ENCODE peak calls at places on chromosomes 2 and 18, in ten cellular contexts. One of them, this sample, is unnamed.

GRCh38 chr18:21740724-21741510 is at the start of gene MIB1:
- DNase-seq in iris pigment epithelial cell: no peak
- DNase-seq in fibroblast of mammary gland: no peak
- DNase-seq in M059J: no peak
- DNase-seq in midbrain: peak; percentile 99
- DNase-seq in stimulated activated CD4-positive, alpha-beta T cell treated with anti-CD3 and anti-CD28 coated beads, Interleukin-2, amount 100 ng/mL, for 48 hours: no peak
- DNase-seq in NCI-H345: peak; percentile 69
- DNase-seq in amniotic stem cell: peak; percentile 33
- DNase-seq in activated T-helper 1 cell treated with anti-CD3 and anti-CD28 coated beads, Interleukin-2, amount 50 U/mL, for 16 hours: peak; percentile 98
- DNase-seq in stimulated activated naive CD8-positive, alpha-beta T cell treated with anti-CD3 and anti-CD28 coated beads, Interleukin-15, amount 100 ng/mL, for 72 hours: peak; percentile 97
- DNase-seq in this sample: peak; percentile 67

GRCh38 chr18:21406111-21406510 is 164.1 kb downstream of the GREB1L start:
- DNase-seq in iris pigment epithelial cell: peak; percentile 7
- DNase-seq in fibroblast of mammary gland: peak; percentile 48
- DNase-seq in M059J: peak; percentile 60
- DNase-seq in midbrain: no peak
- DNase-seq in stimulated activated CD4-positive, alpha-beta T cell treated with anti-CD3 and anti-CD28 coated beads, Interleukin-2, amount 100 ng/mL, for 48 hours: no peak
- DNase-seq in NCI-H345: no peak
- DNase-seq in amniotic stem cell: no peak
- DNase-seq in activated T-helper 1 cell treated with anti-CD3 and anti-CD28 coated beads, Interleukin-2, amount 50 U/mL, for 16 hours: no peak
- DNase-seq in stimulated activated naive CD8-positive, alpha-beta T cell treated with anti-CD3 and anti-CD28 coated beads, Interleukin-15, amount 100 ng/mL, for 72 hours: no peak
- DNase-seq in this sample: peak; percentile 57

GRCh38 chr18:77360315-77361186 is 110.9 kb downstream of the GALR1 start:
- DNase-seq in iris pigment epithelial cell: no peak
- DNase-seq in fibroblast of mammary gland: no peak
- DNase-seq in M059J: no peak
- DNase-seq in midbrain: no peak
- DNase-seq in stimulated activated CD4-positive, alpha-beta T cell treated with anti-CD3 and anti-CD28 coated beads, Interleukin-2, amount 100 ng/mL, for 48 hours: no peak
- DNase-seq in NCI-H345: no peak
- DNase-seq in amniotic stem cell: no peak
- DNase-seq in activated T-helper 1 cell treated with anti-CD3 and anti-CD28 coated beads, Interleukin-2, amount 50 U/mL, for 16 hours: no peak
- DNase-seq in stimulated activated naive CD8-positive, alpha-beta T cell treated with anti-CD3 and anti-CD28 coated beads, Interleukin-15, amount 100 ng/mL, for 72 hours: no peak
- DNase-seq in this sample: no peak

GRCh38 chr18:2894841-2895370 is 48.1 kb downstream of the EMILIN2 start:
- DNase-seq in iris pigment epithelial cell: no peak
- DNase-seq in fibroblast of mammary gland: no peak
- DNase-seq in M059J: no peak
- DNase-seq in midbrain: no peak
- DNase-seq in stimulated activated CD4-positive, alpha-beta T cell treated with anti-CD3 and anti-CD28 coated beads, Interleukin-2, amount 100 ng/mL, for 48 hours: no peak
- DNase-seq in NCI-H345: no peak
- DNase-seq in amniotic stem cell: no peak
- DNase-seq in activated T-helper 1 cell treated with anti-CD3 and anti-CD28 coated beads, Interleukin-2, amount 50 U/mL, for 16 hours: no peak
- DNase-seq in stimulated activated naive CD8-positive, alpha-beta T cell treated with anti-CD3 and anti-CD28 coated beads, Interleukin-15, amount 100 ng/mL, for 72 hours: no peak
- DNase-seq in this sample: no peak

GRCh38 chr2:28717339-28717758 is 34.3 kb upstream of the PPP1CB start:
- DNase-seq in iris pigment epithelial cell: peak; percentile 84
- DNase-seq in fibroblast of mammary gland: peak; percentile 91
- DNase-seq in M059J: peak; percentile 83
- DNase-seq in midbrain: peak; percentile 7
- DNase-seq in stimulated activated CD4-positive, alpha-beta T cell treated with anti-CD3 and anti-CD28 coated beads, Interleukin-2, amount 100 ng/mL, for 48 hours: no peak
- DNase-seq in NCI-H345: peak; percentile 54
- DNase-seq in amniotic stem cell: no peak
- DNase-seq in activated T-helper 1 cell treated with anti-CD3 and anti-CD28 coated beads, Interleukin-2, amount 50 U/mL, for 16 hours: no peak
- DNase-seq in stimulated activated naive CD8-positive, alpha-beta T cell treated with anti-CD3 and anti-CD28 coated beads, Interleukin-15, amount 100 ng/mL, for 72 hours: no peak
- DNase-seq in this sample: peak; percentile 86

GRCh38 chr2:240358080-240358479 is 77.4 kb upstream of the GPC1 start:
- DNase-seq in iris pigment epithelial cell: no peak
- DNase-seq in fibroblast of mammary gland: no peak
- DNase-seq in M059J: no peak
- DNase-seq in midbrain: no peak
- DNase-seq in stimulated activated CD4-positive, alpha-beta T cell treated with anti-CD3 and anti-CD28 coated beads, Interleukin-2, amount 100 ng/mL, for 48 hours: no peak
- DNase-seq in NCI-H345: peak; percentile 47
- DNase-seq in amniotic stem cell: no peak
- DNase-seq in activated T-helper 1 cell treated with anti-CD3 and anti-CD28 coated beads, Interleukin-2, amount 50 U/mL, for 16 hours: no peak
- DNase-seq in stimulated activated naive CD8-positive, alpha-beta T cell treated with anti-CD3 and anti-CD28 coated beads, Interleukin-15, amount 100 ng/mL, for 72 hours: no peak
- DNase-seq in this sample: no peak

GRCh38 chr2:171248205-171248662 is 87.5 kb upstream of the TLK1 start:
- DNase-seq in iris pigment epithelial cell: no peak
- DNase-seq in fibroblast of mammary gland: no peak
- DNase-seq in M059J: no peak
- DNase-seq in midbrain: no peak
- DNase-seq in stimulated activated CD4-positive, alpha-beta T cell treated with anti-CD3 and anti-CD28 coated beads, Interleukin-2, amount 100 ng/mL, for 48 hours: no peak
- DNase-seq in NCI-H345: no peak
- DNase-seq in amniotic stem cell: no peak
- DNase-seq in activated T-helper 1 cell treated with anti-CD3 and anti-CD28 coated beads, Interleukin-2, amount 50 U/mL, for 16 hours: no peak
- DNase-seq in stimulated activated naive CD8-positive, alpha-beta T cell treated with anti-CD3 and anti-CD28 coated beads, Interleukin-15, amount 100 ng/mL, for 72 hours: peak; percentile 9
- DNase-seq in this sample: no peak

GRCh38 chr18:74303936-74304335 is 11.7 kb upstream of the C18orf63 start:
- DNase-seq in iris pigment epithelial cell: peak; percentile 22
- DNase-seq in fibroblast of mammary gland: peak; percentile 61
- DNase-seq in M059J: peak; percentile 87
- DNase-seq in midbrain: no peak
- DNase-seq in stimulated activated CD4-positive, alpha-beta T cell treated with anti-CD3 and anti-CD28 coated beads, Interleukin-2, amount 100 ng/mL, for 48 hours: no peak
- DNase-seq in NCI-H345: no peak
- DNase-seq in amniotic stem cell: no peak
- DNase-seq in activated T-helper 1 cell treated with anti-CD3 and anti-CD28 coated beads, Interleukin-2, amount 50 U/mL, for 16 hours: no peak
- DNase-seq in stimulated activated naive CD8-positive, alpha-beta T cell treated with anti-CD3 and anti-CD28 coated beads, Interleukin-15, amount 100 ng/mL, for 72 hours: no peak
- DNase-seq in this sample: peak; percentile 84

GRCh38 chr2:27381577-27382181 is 1.1 kb upstream of the ZNF513 start:
- DNase-seq in iris pigment epithelial cell: no peak
- DNase-seq in fibroblast of mammary gland: no peak
- DNase-seq in M059J: no peak
- DNase-seq in midbrain: no peak
- DNase-seq in stimulated activated CD4-positive, alpha-beta T cell treated with anti-CD3 and anti-CD28 coated beads, Interleukin-2, amount 100 ng/mL, for 48 hours: no peak
- DNase-seq in NCI-H345: no peak
- DNase-seq in amniotic stem cell: no peak
- DNase-seq in activated T-helper 1 cell treated with anti-CD3 and anti-CD28 coated beads, Interleukin-2, amount 50 U/mL, for 16 hours: no peak
- DNase-seq in stimulated activated naive CD8-positive, alpha-beta T cell treated with anti-CD3 and anti-CD28 coated beads, Interleukin-15, amount 100 ng/mL, for 72 hours: no peak
- DNase-seq in this sample: no peak

GRCh38 chr2:186256540-186256939 is 229.5 kb upstream of the ZC3H15 start:
- DNase-seq in iris pigment epithelial cell: peak; percentile 45
- DNase-seq in fibroblast of mammary gland: peak; percentile 61
- DNase-seq in M059J: peak; percentile 28
- DNase-seq in midbrain: peak; percentile 24
- DNase-seq in stimulated activated CD4-positive, alpha-beta T cell treated with anti-CD3 and anti-CD28 coated beads, Interleukin-2, amount 100 ng/mL, for 48 hours: no peak
- DNase-seq in NCI-H345: peak; percentile 36
- DNase-seq in amniotic stem cell: no peak
- DNase-seq in activated T-helper 1 cell treated with anti-CD3 and anti-CD28 coated beads, Interleukin-2, amount 50 U/mL, for 16 hours: no peak
- DNase-seq in stimulated activated naive CD8-positive, alpha-beta T cell treated with anti-CD3 and anti-CD28 coated beads, Interleukin-15, amount 100 ng/mL, for 72 hours: no peak
- DNase-seq in this sample: peak; percentile 56

GRCh38 chr18:9735238-9735637 is 27.1 kb downstream of the RAB31 start:
- DNase-seq in iris pigment epithelial cell: no peak
- DNase-seq in fibroblast of mammary gland: no peak
- DNase-seq in M059J: no peak
- DNase-seq in midbrain: no peak
- DNase-seq in stimulated activated CD4-positive, alpha-beta T cell treated with anti-CD3 and anti-CD28 coated beads, Interleukin-2, amount 100 ng/mL, for 48 hours: no peak
- DNase-seq in NCI-H345: no peak
- DNase-seq in amniotic stem cell: no peak
- DNase-seq in activated T-helper 1 cell treated with anti-CD3 and anti-CD28 coated beads, Interleukin-2, amount 50 U/mL, for 16 hours: no peak
- DNase-seq in stimulated activated naive CD8-positive, alpha-beta T cell treated with anti-CD3 and anti-CD28 coated beads, Interleukin-15, amount 100 ng/mL, for 72 hours: no peak
- DNase-seq in this sample: no peak

GRCh38 chr18:68972176-68972575 is 174.3 kb downstream of the CCDC102B start:
- DNase-seq in iris pigment epithelial cell: peak; percentile 42
- DNase-seq in fibroblast of mammary gland: no peak
- DNase-seq in M059J: no peak
- DNase-seq in midbrain: no peak
- DNase-seq in stimulated activated CD4-positive, alpha-beta T cell treated with anti-CD3 and anti-CD28 coated beads, Interleukin-2, amount 100 ng/mL, for 48 hours: no peak
- DNase-seq in NCI-H345: no peak
- DNase-seq in amniotic stem cell: no peak
- DNase-seq in activated T-helper 1 cell treated with anti-CD3 and anti-CD28 coated beads, Interleukin-2, amount 50 U/mL, for 16 hours: no peak
- DNase-seq in stimulated activated naive CD8-positive, alpha-beta T cell treated with anti-CD3 and anti-CD28 coated beads, Interleukin-15, amount 100 ng/mL, for 72 hours: no peak
- DNase-seq in this sample: no peak

GRCh38 chr2:101821828-101822458 is 124.4 kb downstream of the MAP4K4 start:
- DNase-seq in iris pigment epithelial cell: no peak
- DNase-seq in fibroblast of mammary gland: no peak
- DNase-seq in M059J: peak; percentile 55
- DNase-seq in midbrain: no peak
- DNase-seq in stimulated activated CD4-positive, alpha-beta T cell treated with anti-CD3 and anti-CD28 coated beads, Interleukin-2, amount 100 ng/mL, for 48 hours: no peak
- DNase-seq in NCI-H345: no peak
- DNase-seq in amniotic stem cell: no peak
- DNase-seq in activated T-helper 1 cell treated with anti-CD3 and anti-CD28 coated beads, Interleukin-2, amount 50 U/mL, for 16 hours: no peak
- DNase-seq in stimulated activated naive CD8-positive, alpha-beta T cell treated with anti-CD3 and anti-CD28 coated beads, Interleukin-15, amount 100 ng/mL, for 72 hours: no peak
- DNase-seq in this sample: no peak

GRCh38 chr18:23133860-23134779 is 1.2 kb upstream of the CABLES1 start:
- DNase-seq in iris pigment epithelial cell: peak; percentile 25
- DNase-seq in fibroblast of mammary gland: no peak
- DNase-seq in M059J: peak; percentile 44
- DNase-seq in midbrain: no peak
- DNase-seq in stimulated activated CD4-positive, alpha-beta T cell treated with anti-CD3 and anti-CD28 coated beads, Interleukin-2, amount 100 ng/mL, for 48 hours: no peak
- DNase-seq in NCI-H345: peak; percentile 84
- DNase-seq in amniotic stem cell: no peak
- DNase-seq in activated T-helper 1 cell treated with anti-CD3 and anti-CD28 coated beads, Interleukin-2, amount 50 U/mL, for 16 hours: no peak
- DNase-seq in stimulated activated naive CD8-positive, alpha-beta T cell treated with anti-CD3 and anti-CD28 coated beads, Interleukin-15, amount 100 ng/mL, for 72 hours: peak; percentile 41
- DNase-seq in this sample: no peak

GRCh38 chr2:43075906-43076585 is 150.4 kb downstream of the ZFP36L2 start:
- DNase-seq in iris pigment epithelial cell: peak; percentile 88
- DNase-seq in fibroblast of mammary gland: peak; percentile 94
- DNase-seq in M059J: peak; percentile 94
- DNase-seq in midbrain: no peak
- DNase-seq in stimulated activated CD4-positive, alpha-beta T cell treated with anti-CD3 and anti-CD28 coated beads, Interleukin-2, amount 100 ng/mL, for 48 hours: no peak
- DNase-seq in NCI-H345: no peak
- DNase-seq in amniotic stem cell: no peak
- DNase-seq in activated T-helper 1 cell treated with anti-CD3 and anti-CD28 coated beads, Interleukin-2, amount 50 U/mL, for 16 hours: no peak
- DNase-seq in stimulated activated naive CD8-positive, alpha-beta T cell treated with anti-CD3 and anti-CD28 coated beads, Interleukin-15, amount 100 ng/mL, for 72 hours: no peak
- DNase-seq in this sample: peak; percentile 89

GRCh38 chr18:65907281-65907680 is 156.5 kb downstream of the CDH7 start:
- DNase-seq in iris pigment epithelial cell: no peak
- DNase-seq in fibroblast of mammary gland: no peak
- DNase-seq in M059J: no peak
- DNase-seq in midbrain: no peak
- DNase-seq in stimulated activated CD4-positive, alpha-beta T cell treated with anti-CD3 and anti-CD28 coated beads, Interleukin-2, amount 100 ng/mL, for 48 hours: no peak
- DNase-seq in NCI-H345: no peak
- DNase-seq in amniotic stem cell: no peak
- DNase-seq in activated T-helper 1 cell treated with anti-CD3 and anti-CD28 coated beads, Interleukin-2, amount 50 U/mL, for 16 hours: no peak
- DNase-seq in stimulated activated naive CD8-positive, alpha-beta T cell treated with anti-CD3 and anti-CD28 coated beads, Interleukin-15, amount 100 ng/mL, for 72 hours: no peak
- DNase-seq in this sample: no peak

GRCh38 chr2:209208211-209208610 is 215.6 kb upstream of the MAP2 start:
- DNase-seq in iris pigment epithelial cell: peak; percentile 2
- DNase-seq in fibroblast of mammary gland: peak; percentile 9
- DNase-seq in M059J: peak; percentile 10
- DNase-seq in midbrain: peak; percentile 42
- DNase-seq in stimulated activated CD4-positive, alpha-beta T cell treated with anti-CD3 and anti-CD28 coated beads, Interleukin-2, amount 100 ng/mL, for 48 hours: no peak
- DNase-seq in NCI-H345: peak; percentile 15
- DNase-seq in amniotic stem cell: no peak
- DNase-seq in activated T-helper 1 cell treated with anti-CD3 and anti-CD28 coated beads, Interleukin-2, amount 50 U/mL, for 16 hours: no peak
- DNase-seq in stimulated activated naive CD8-positive, alpha-beta T cell treated with anti-CD3 and anti-CD28 coated beads, Interleukin-15, amount 100 ng/mL, for 72 hours: no peak
- DNase-seq in this sample: peak; percentile 39

GRCh38 chr2:188966079-188966571 is 8.0 kb upstream of the COL3A1 start:
- DNase-seq in iris pigment epithelial cell: no peak
- DNase-seq in fibroblast of mammary gland: peak; percentile 51
- DNase-seq in M059J: peak; percentile 17
- DNase-seq in midbrain: no peak
- DNase-seq in stimulated activated CD4-positive, alpha-beta T cell treated with anti-CD3 and anti-CD28 coated beads, Interleukin-2, amount 100 ng/mL, for 48 hours: no peak
- DNase-seq in NCI-H345: no peak
- DNase-seq in amniotic stem cell: no peak
- DNase-seq in activated T-helper 1 cell treated with anti-CD3 and anti-CD28 coated beads, Interleukin-2, amount 50 U/mL, for 16 hours: no peak
- DNase-seq in stimulated activated naive CD8-positive, alpha-beta T cell treated with anti-CD3 and anti-CD28 coated beads, Interleukin-15, amount 100 ng/mL, for 72 hours: no peak
- DNase-seq in this sample: peak; percentile 34

GRCh38 chr2:177264209-177264538 is 353 bp downstream of the NFE2L2 start:
- DNase-seq in iris pigment epithelial cell: peak; percentile 54
- DNase-seq in fibroblast of mammary gland: peak; percentile 38
- DNase-seq in M059J: peak; percentile 47
- DNase-seq in midbrain: peak; percentile 63
- DNase-seq in stimulated activated CD4-positive, alpha-beta T cell treated with anti-CD3 and anti-CD28 coated beads, Interleukin-2, amount 100 ng/mL, for 48 hours: no peak
- DNase-seq in NCI-H345: peak; percentile 43
- DNase-seq in amniotic stem cell: no peak
- DNase-seq in activated T-helper 1 cell treated with anti-CD3 and anti-CD28 coated beads, Interleukin-2, amount 50 U/mL, for 16 hours: no peak
- DNase-seq in stimulated activated naive CD8-positive, alpha-beta T cell treated with anti-CD3 and anti-CD28 coated beads, Interleukin-15, amount 100 ng/mL, for 72 hours: no peak
- DNase-seq in this sample: peak; percentile 78

GRCh38 chr2:33372940-33373553 is 103.4 kb upstream of the RASGRP3 start:
- DNase-seq in iris pigment epithelial cell: peak; percentile 33
- DNase-seq in fibroblast of mammary gland: peak; percentile 45
- DNase-seq in M059J: peak; percentile 49
- DNase-seq in midbrain: peak; percentile 55
- DNase-seq in stimulated activated CD4-positive, alpha-beta T cell treated with anti-CD3 and anti-CD28 coated beads, Interleukin-2, amount 100 ng/mL, for 48 hours: peak; percentile 37
- DNase-seq in NCI-H345: peak; percentile 52
- DNase-seq in amniotic stem cell: no peak
- DNase-seq in activated T-helper 1 cell treated with anti-CD3 and anti-CD28 coated beads, Interleukin-2, amount 50 U/mL, for 16 hours: no peak
- DNase-seq in stimulated activated naive CD8-positive, alpha-beta T cell treated with anti-CD3 and anti-CD28 coated beads, Interleukin-15, amount 100 ng/mL, for 72 hours: peak; percentile 19
- DNase-seq in this sample: no peak

GRCh38 chr2:109382946-109383345 is 230.8 kb downstream of the SEPTIN10 start:
- DNase-seq in iris pigment epithelial cell: peak; percentile 74
- DNase-seq in fibroblast of mammary gland: peak; percentile 68
- DNase-seq in M059J: peak; percentile 81
- DNase-seq in midbrain: no peak
- DNase-seq in stimulated activated CD4-positive, alpha-beta T cell treated with anti-CD3 and anti-CD28 coated beads, Interleukin-2, amount 100 ng/mL, for 48 hours: no peak
- DNase-seq in NCI-H345: peak; percentile 91
- DNase-seq in amniotic stem cell: peak; percentile 45
- DNase-seq in activated T-helper 1 cell treated with anti-CD3 and anti-CD28 coated beads, Interleukin-2, amount 50 U/mL, for 16 hours: no peak
- DNase-seq in stimulated activated naive CD8-positive, alpha-beta T cell treated with anti-CD3 and anti-CD28 coated beads, Interleukin-15, amount 100 ng/mL, for 72 hours: no peak
- DNase-seq in this sample: peak; percentile 86

GRCh38 chr2:157256621-157257020 is 884 bp upstream of the GALNT5 start:
- DNase-seq in iris pigment epithelial cell: peak; percentile 27
- DNase-seq in fibroblast of mammary gland: peak; percentile 45
- DNase-seq in M059J: peak; percentile 12
- DNase-seq in midbrain: no peak
- DNase-seq in stimulated activated CD4-positive, alpha-beta T cell treated with anti-CD3 and anti-CD28 coated beads, Interleukin-2, amount 100 ng/mL, for 48 hours: peak; percentile 25
- DNase-seq in NCI-H345: no peak
- DNase-seq in amniotic stem cell: no peak
- DNase-seq in activated T-helper 1 cell treated with anti-CD3 and anti-CD28 coated beads, Interleukin-2, amount 50 U/mL, for 16 hours: no peak
- DNase-seq in stimulated activated naive CD8-positive, alpha-beta T cell treated with anti-CD3 and anti-CD28 coated beads, Interleukin-15, amount 100 ng/mL, for 72 hours: peak; percentile 55
- DNase-seq in this sample: peak; percentile 50

GRCh38 chr2:196113061-196113974 is 44.7 kb upstream of the DNAH7 start:
- DNase-seq in iris pigment epithelial cell: peak; percentile 90
- DNase-seq in fibroblast of mammary gland: peak; percentile 79
- DNase-seq in M059J: peak; percentile 83
- DNase-seq in midbrain: peak; percentile 54
- DNase-seq in stimulated activated CD4-positive, alpha-beta T cell treated with anti-CD3 and anti-CD28 coated beads, Interleukin-2, amount 100 ng/mL, for 48 hours: no peak
- DNase-seq in NCI-H345: no peak
- DNase-seq in amniotic stem cell: peak; percentile 13
- DNase-seq in activated T-helper 1 cell treated with anti-CD3 and anti-CD28 coated beads, Interleukin-2, amount 50 U/mL, for 16 hours: no peak
- DNase-seq in stimulated activated naive CD8-positive, alpha-beta T cell treated with anti-CD3 and anti-CD28 coated beads, Interleukin-15, amount 100 ng/mL, for 72 hours: no peak
- DNase-seq in this sample: peak; percentile 75

GRCh38 chr18:8844721-8845148 is 139.4 kb downstream of the MTCL1 start:
- DNase-seq in iris pigment epithelial cell: no peak
- DNase-seq in fibroblast of mammary gland: no peak
- DNase-seq in M059J: no peak
- DNase-seq in midbrain: no peak
- DNase-seq in stimulated activated CD4-positive, alpha-beta T cell treated with anti-CD3 and anti-CD28 coated beads, Interleukin-2, amount 100 ng/mL, for 48 hours: no peak
- DNase-seq in NCI-H345: no peak
- DNase-seq in amniotic stem cell: no peak
- DNase-seq in activated T-helper 1 cell treated with anti-CD3 and anti-CD28 coated beads, Interleukin-2, amount 50 U/mL, for 16 hours: no peak
- DNase-seq in stimulated activated naive CD8-positive, alpha-beta T cell treated with anti-CD3 and anti-CD28 coated beads, Interleukin-15, amount 100 ng/mL, for 72 hours: no peak
- DNase-seq in this sample: no peak

GRCh38 chr2:12556762-12557161 is 160.0 kb upstream of the TRIB2 start:
- DNase-seq in iris pigment epithelial cell: peak; percentile 85
- DNase-seq in fibroblast of mammary gland: peak; percentile 68
- DNase-seq in M059J: peak; percentile 90
- DNase-seq in midbrain: no peak
- DNase-seq in stimulated activated CD4-positive, alpha-beta T cell treated with anti-CD3 and anti-CD28 coated beads, Interleukin-2, amount 100 ng/mL, for 48 hours: no peak
- DNase-seq in NCI-H345: no peak
- DNase-seq in amniotic stem cell: no peak
- DNase-seq in activated T-helper 1 cell treated with anti-CD3 and anti-CD28 coated beads, Interleukin-2, amount 50 U/mL, for 16 hours: no peak
- DNase-seq in stimulated activated naive CD8-positive, alpha-beta T cell treated with anti-CD3 and anti-CD28 coated beads, Interleukin-15, amount 100 ng/mL, for 72 hours: no peak
- DNase-seq in this sample: peak; percentile 72

GRCh38 chr2:38281095-38281742 is 95.9 kb downstream of the ATL2 start:
- DNase-seq in iris pigment epithelial cell: no peak
- DNase-seq in fibroblast of mammary gland: no peak
- DNase-seq in M059J: no peak
- DNase-seq in midbrain: no peak
- DNase-seq in stimulated activated CD4-positive, alpha-beta T cell treated with anti-CD3 and anti-CD28 coated beads, Interleukin-2, amount 100 ng/mL, for 48 hours: no peak
- DNase-seq in NCI-H345: no peak
- DNase-seq in amniotic stem cell: no peak
- DNase-seq in activated T-helper 1 cell treated with anti-CD3 and anti-CD28 coated beads, Interleukin-2, amount 50 U/mL, for 16 hours: no peak
- DNase-seq in stimulated activated naive CD8-positive, alpha-beta T cell treated with anti-CD3 and anti-CD28 coated beads, Interleukin-15, amount 100 ng/mL, for 72 hours: no peak
- DNase-seq in this sample: no peak

GRCh38 chr2:142940606-142941223 is 63.3 kb downstream of the KYNU start:
- DNase-seq in iris pigment epithelial cell: no peak
- DNase-seq in fibroblast of mammary gland: no peak
- DNase-seq in M059J: peak; percentile 57
- DNase-seq in midbrain: no peak
- DNase-seq in stimulated activated CD4-positive, alpha-beta T cell treated with anti-CD3 and anti-CD28 coated beads, Interleukin-2, amount 100 ng/mL, for 48 hours: no peak
- DNase-seq in NCI-H345: no peak
- DNase-seq in amniotic stem cell: no peak
- DNase-seq in activated T-helper 1 cell treated with anti-CD3 and anti-CD28 coated beads, Interleukin-2, amount 50 U/mL, for 16 hours: no peak
- DNase-seq in stimulated activated naive CD8-positive, alpha-beta T cell treated with anti-CD3 and anti-CD28 coated beads, Interleukin-15, amount 100 ng/mL, for 72 hours: no peak
- DNase-seq in this sample: no peak

GRCh38 chr2:62595468-62595867 is 89.5 kb upstream of the TMEM17 start:
- DNase-seq in iris pigment epithelial cell: no peak
- DNase-seq in fibroblast of mammary gland: no peak
- DNase-seq in M059J: no peak
- DNase-seq in midbrain: no peak
- DNase-seq in stimulated activated CD4-positive, alpha-beta T cell treated with anti-CD3 and anti-CD28 coated beads, Interleukin-2, amount 100 ng/mL, for 48 hours: no peak
- DNase-seq in NCI-H345: no peak
- DNase-seq in amniotic stem cell: no peak
- DNase-seq in activated T-helper 1 cell treated with anti-CD3 and anti-CD28 coated beads, Interleukin-2, amount 50 U/mL, for 16 hours: no peak
- DNase-seq in stimulated activated naive CD8-positive, alpha-beta T cell treated with anti-CD3 and anti-CD28 coated beads, Interleukin-15, amount 100 ng/mL, for 72 hours: no peak
- DNase-seq in this sample: no peak

This sample was measured in GM23248.